ENCODE peak calls at places on chromosomes 6 and 20, in ten cellular contexts. T is AG10803, K is left ventricle myocardium inferior, S is GM12865, F is astrocyte of the spinal cord, J is AG04450, X is A549, D is epithelial cell of esophagus, C is cardiac muscle cell, E is hepatocyte. B is an unnamed sample.
A peak's percentile ranks its signal among the peaks of the same experiment; 100 is the strongest.

GRCh38 chr6:167238694-167239467 is 52.2 kb upstream of the UNC93A start:
- DNase-seq in T (no peak), K (no peak), S (no peak), F (no peak), J (no peak), X (no peak), D (no peak), C (no peak), E (peak; percentile 48), B (no peak)

GRCh38 chr6:98036344-98036743 is 753.3 kb upstream of the MMS22L start:
- DNase-seq in T (no peak), K (no peak), S (no peak), F (no peak), J (no peak), X (no peak), D (no peak), C (no peak), E (no peak), B (no peak)

GRCh38 chr20:49483018-49483705 is 694 bp upstream of the KCNB1 start:
- DNase-seq in T (no peak), K (no peak), S (no peak), F (no peak), J (no peak), X (no peak), D (no peak), C (no peak), E (peak; percentile 13), B (no peak)

GRCh38 chr6:135280375-135281136 is 99.4 kb downstream of the MYB start:
- DNase-seq in T (peak; percentile 65), K (no peak), S (no peak), F (no peak), J (peak; percentile 32), X (no peak), D (no peak), C (no peak), E (no peak), B (peak; percentile 72)

GRCh38 chr6:70663881-70664466 is 3.7 kb upstream of the SMAP1 start:
- DNase-seq in T (no peak), K (no peak), S (no peak), F (no peak), J (no peak), X (no peak), D (no peak), C (no peak), E (no peak), B (no peak)

GRCh38 chr20:41150664-41151063 is 13.3 kb downstream of the PLCG1 start:
- DNase-seq in T (no peak), K (no peak), S (no peak), F (no peak), J (no peak), X (no peak), D (no peak), C (no peak), E (no peak), B (no peak)

GRCh38 chr6:43604174-43604573 is 24.9 kb downstream of the GTPBP2 start:
- DNase-seq in T (peak; percentile 65), K (no peak), S (no peak), F (peak; percentile 84), J (peak; percentile 27), X (no peak), D (peak; percentile 83), C (no peak), E (no peak), B (peak; percentile 88)

GRCh38 chr6:159941286-159942113 is 27.4 kb upstream of the IGF2R start:
- DNase-seq in T (peak; percentile 49), K (no peak), S (peak; percentile 78), F (peak; percentile 57), J (no peak), X (peak; percentile 24), D (peak; percentile 48), C (peak; percentile 29), E (peak; percentile 24), B (peak; percentile 76)

GRCh38 chr6:41934278-41935189 is 7.1 kb downstream of the CCND3 start:
- DNase-seq in T (peak; percentile 37), K (no peak), S (no peak), F (no peak), J (no peak), X (peak; percentile 24), D (no peak), C (no peak), E (no peak), B (no peak)

GRCh38 chr6:168016756-168017525 is 19.5 kb downstream of the KIF25 start:
- DNase-seq in T (no peak), K (no peak), S (no peak), F (peak; percentile 45), J (no peak), X (no peak), D (peak; percentile 67), C (no peak), E (no peak), B (no peak)

GRCh38 chr6:17816921-17817611 is 110.3 kb upstream of the NUP153 start:
- DNase-seq in T (peak; percentile 23), K (no peak), S (no peak), F (peak; percentile 14), J (peak; percentile 30), X (peak; percentile 51), D (no peak), C (no peak), E (peak; percentile 22), B (peak; percentile 31)

GRCh38 chr20:63042448-63043071 is 35.8 kb upstream of the BHLHE23 start:
- DNase-seq in T (no peak), K (peak; percentile 0), S (no peak), F (no peak), J (no peak), X (no peak), D (no peak), C (no peak), E (no peak), B (no peak)

GRCh38 chr6:111361648-111362047 is 121.4 kb downstream of the REV3L start:
- DNase-seq in T (peak; percentile 27), K (no peak), S (no peak), F (peak; percentile 48), J (peak; percentile 15), X (peak; percentile 27), D (peak; percentile 28), C (peak; percentile 66), E (peak; percentile 52), B (peak; percentile 59)

GRCh38 chr6:100309174-100309573 is 155.5 kb downstream of the SIM1 start:
- DNase-seq in T (no peak), K (no peak), S (no peak), F (no peak), J (no peak), X (no peak), D (no peak), C (no peak), E (no peak), B (no peak)

GRCh38 chr6:31837612-31838553 is 10.3 kb downstream of the HSPA1B start:
- DNase-seq in T (no peak), K (no peak), S (no peak), F (no peak), J (no peak), X (no peak), D (no peak), C (no peak), E (no peak), B (no peak)
- H3K4me3 ChIP-seq in T (peak overlapping the region; percentile 94), K (peak overlapping the region; percentile 99), S (peak overlapping the region; percentile 76), F (peak overlapping the region; percentile 79), J (peak overlapping the region; percentile 92), X (peak overlapping the region; percentile 99), D (peak overlapping the region; percentile 92), C (peak overlapping the region; percentile 97), E (peak overlapping the region; percentile 62), B (peak overlapping the region; percentile 96)

GRCh38 chr6:34284563-34285545 is 36.0 kb upstream of the SMIM29 start:
- DNase-seq in T (peak; percentile 90), K (peak; percentile 70), S (peak; percentile 57), F (peak; percentile 88), J (peak; percentile 32), X (no peak), D (no peak), C (no peak), E (no peak), B (peak; percentile 62)
- TF ChIP-seq CTCF in T (no peak), K (no peak), S (no peak), F (no peak), J (no peak), X (no peak), D (no peak), C (no peak), E (no peak), B (no peak)

GRCh38 chr20:39263076-39263475 is 300.9 kb downstream of the DHX35 start:
- DNase-seq in T (peak; percentile 1), K (no peak), S (no peak), F (peak; percentile 2), J (no peak), X (no peak), D (peak; percentile 17), C (no peak), E (no peak), B (no peak)

GRCh38 chr20:39266989-39267388 is 304.8 kb downstream of the DHX35 start:
- DNase-seq in T (no peak), K (no peak), S (no peak), F (no peak), J (no peak), X (no peak), D (no peak), C (no peak), E (no peak), B (no peak)

GRCh38 chr20:39268566-39268965 is 306.4 kb downstream of the DHX35 start:
- DNase-seq in T (no peak), K (no peak), S (no peak), F (no peak), J (no peak), X (no peak), D (no peak), C (no peak), E (no peak), B (no peak)

GRCh38 chr20:39269031-39269461 is 306.9 kb downstream of the DHX35 start:
- DNase-seq in T (peak; percentile 5), K (peak; percentile 51), S (peak; percentile 52), F (peak; percentile 5), J (no peak), X (peak; percentile 25), D (peak; percentile 41), C (peak; percentile 65), E (peak; percentile 73), B (peak; percentile 17)

DNA sequence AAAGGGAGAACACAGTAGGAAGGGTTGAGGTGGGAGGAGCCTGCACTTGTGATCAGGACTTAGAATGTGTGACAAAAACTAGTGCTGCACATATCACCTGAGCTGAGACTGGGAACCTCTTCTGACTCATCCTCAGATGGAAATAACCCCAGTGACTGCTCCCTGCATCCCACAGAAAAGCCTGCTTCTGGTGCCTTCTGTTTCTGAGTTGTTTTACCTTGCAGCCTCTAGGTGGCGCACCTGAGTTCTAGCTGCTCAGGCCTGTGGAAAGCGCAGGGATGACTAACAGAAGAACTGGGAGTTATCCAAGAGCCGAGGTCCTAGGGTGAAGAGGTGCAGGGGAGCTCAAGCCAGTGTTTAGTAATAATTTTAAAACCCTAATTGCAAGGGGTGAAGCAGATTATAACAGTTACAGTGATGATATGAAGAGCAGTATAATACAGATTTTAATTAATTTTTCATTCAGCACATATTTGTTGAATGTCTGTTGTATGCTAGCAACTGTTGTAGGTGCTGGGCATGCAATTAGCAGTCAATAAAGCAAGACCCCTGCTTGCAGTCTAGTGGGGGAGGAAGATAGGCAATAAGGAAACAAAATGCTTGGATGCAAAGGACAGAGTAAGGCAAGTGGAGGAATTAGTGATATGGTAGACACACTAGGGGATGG is 302.5 kb downstream of the DHX35 start:
- DNase-seq in T (peak; percentile 79), K (peak; percentile 54), S (peak; percentile 56), F (peak; percentile 67), J (peak; percentile 29), X (peak; percentile 71), D (peak; percentile 85), C (peak; percentile 75), E (peak; percentile 84), B (peak; percentile 77)
- H3K4me3 ChIP-seq in T (no peak overlapping the region), K (no peak overlapping the region), S (no peak overlapping the region), F (no peak overlapping the region), J (no peak overlapping the region), X (no peak overlapping the region), D (no peak overlapping the region), C (no peak overlapping the region), E (no peak overlapping the region), B (no peak overlapping the region)

GRCh38 chr6:105077592-105078463 is 102.0 kb downstream of the POPDC3 start:
- DNase-seq in T (peak; percentile 54), K (no peak), S (peak; percentile 29), F (peak; percentile 72), J (peak; percentile 6), X (peak; percentile 51), D (peak; percentile 63), C (peak; percentile 54), E (peak; percentile 57), B (peak; percentile 73)
- TF ChIP-seq CTCF in T (peak; percentile 62), K (peak; percentile 59), S (peak; percentile 26), F (peak; percentile 40), J (peak; percentile 61), X (peak; percentile 71), D (peak; percentile 40), C (peak; percentile 49), E (peak; percentile 74), B (peak; percentile 50)